ENCODE peak calls at places on chromosomes 11 and 22, in six cellular contexts. K is neural crest cell, N is GM12878, S is PC-3, P is cardiac muscle cell, G is kidney. B is an unnamed sample.

GRCh38 chr11:113871331-113871730 is 4.0 kb downstream of the USP28 start:
- DNase-seq in G (no peak), S (no peak), K (no peak), N (no peak), P (peak; percentile 66), B (no peak)

GRCh38 chr11:113163291-113164030 is 150.9 kb upstream of the TTC12 start:
- DNase-seq in P (peak; percentile 67), N (no peak), G (peak; percentile 80), S (no peak), K (no peak), B (no peak)

GRCh38 chr22:39296535-39296934 is 22.9 kb downstream of the RPL3 start:
- DNase-seq in P (no peak), S (no peak), N (no peak), K (no peak), G (no peak), B (no peak)

GRCh38 chr11:134414772-134415765 is 3.0 kb upstream of the B3GAT1 start:
- DNase-seq in P (no peak), G (no peak), S (no peak), K (no peak), N (no peak), B (no peak)

GRCh38 chr11:2166091-2166851 is 5.3 kb upstream of the INS start:
- DNase-seq in S (peak; percentile 52), K (peak; percentile 67), N (no peak), P (peak; percentile 21), G (no peak), B (peak; percentile 81)

GRCh38 chr22:36419177-36419911 is 31.6 kb upstream of the MYH9 start:
- DNase-seq in G (peak; percentile 85), P (peak; percentile 88), N (no peak), K (no peak), S (no peak), B (no peak)

GRCh38 chr11:114960117-114960516 is 281.8 kb downstream of the NXPE2 start:
- DNase-seq in N (no peak), S (no peak), P (no peak), K (no peak), G (no peak), B (no peak)

GRCh38 chr11:105489431-105489830 is 120.4 kb upstream of the GRIA4 start:
- DNase-seq in G (no peak), N (no peak), K (peak; percentile 6), S (no peak), P (peak; percentile 43), B (peak; percentile 59)

GRCh38 chr11:85718991-85719807 is 33.2 kb upstream of the CCDC89 start:
- DNase-seq in K (peak; percentile 30), N (no peak), P (peak; percentile 92), G (peak; percentile 82), S (peak; percentile 99), B (peak; percentile 24)

GRCh38 chr11:33801821-33802413 is 27.6 kb upstream of the FBXO3 start:
- DNase-seq in G (no peak), S (peak; percentile 16), P (no peak), K (no peak), N (peak; percentile 5), B (peak; percentile 28)

GRCh38 chr11:96338910-96339703 is 3.9 kb downstream of the MAML2 start:
- DNase-seq in N (peak; percentile 87), G (no peak), K (no peak), S (peak; percentile 60), P (peak; percentile 80), B (no peak)

GRCh38 chr22:35900483-35901168 is 128.0 kb downstream of the RBFOX2 start:
- DNase-seq in P (peak; percentile 27), K (no peak), S (peak; percentile 43), N (no peak), G (no peak), B (no peak)

GRCh38 chr11:22337571-22338464 is at the start of gene SLC17A6:
- DNase-seq in P (peak; percentile 58), N (no peak), G (no peak), S (peak; percentile 57), K (peak; percentile 59), B (peak; percentile 27)

GRCh38 chr22:48302657-48303359 is 1524.9 kb downstream of the BRD1 start:
- DNase-seq in P (no peak), S (no peak), N (no peak), G (no peak), K (no peak), B (no peak)

GRCh38 chr11:76323804-76324203 is 57.1 kb downstream of the THAP12 start:
- DNase-seq in P (no peak), N (no peak), G (peak; percentile 49), K (no peak), S (no peak), B (no peak)

GRCh38 chr11:31233425-31233824 is 136.1 kb downstream of the DCDC1 start:
- DNase-seq in K (no peak), N (no peak), P (peak; percentile 3), S (peak; percentile 17), G (no peak), B (no peak)
- TF ChIP-seq CTCF in K (peak; percentile 58), N (no peak), P (peak; percentile 14), S (peak; percentile 62), G (no peak), B (peak; percentile 52)

DNA sequence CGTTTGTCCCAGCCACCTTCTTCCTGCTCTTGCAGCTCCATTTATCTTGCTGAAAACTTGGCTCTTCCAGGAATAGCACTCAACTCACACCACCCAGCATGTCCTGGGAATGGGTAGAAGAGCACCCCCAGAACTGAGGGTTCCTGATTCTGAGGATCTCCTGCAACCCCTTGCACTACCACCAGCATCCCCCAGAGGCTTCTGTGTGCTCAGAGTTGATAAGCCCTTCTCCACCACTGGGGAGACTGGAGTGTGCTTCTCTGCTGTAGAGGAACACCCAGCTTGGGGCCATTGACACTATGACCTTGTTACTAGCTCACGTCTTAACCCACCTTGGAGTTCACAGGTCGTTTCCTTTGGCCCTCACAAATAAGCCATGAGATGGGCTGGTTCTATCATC is 121.0 kb downstream of the GRIK4 start:
- DNase-seq in S (no peak), N (no peak), P (no peak), K (no peak), G (no peak), B (no peak)
- TF ChIP-seq CTCF in S (peak; percentile 41), N (peak; percentile 16), P (peak; percentile 3), K (no peak), G (no peak), B (no peak)

DNA sequence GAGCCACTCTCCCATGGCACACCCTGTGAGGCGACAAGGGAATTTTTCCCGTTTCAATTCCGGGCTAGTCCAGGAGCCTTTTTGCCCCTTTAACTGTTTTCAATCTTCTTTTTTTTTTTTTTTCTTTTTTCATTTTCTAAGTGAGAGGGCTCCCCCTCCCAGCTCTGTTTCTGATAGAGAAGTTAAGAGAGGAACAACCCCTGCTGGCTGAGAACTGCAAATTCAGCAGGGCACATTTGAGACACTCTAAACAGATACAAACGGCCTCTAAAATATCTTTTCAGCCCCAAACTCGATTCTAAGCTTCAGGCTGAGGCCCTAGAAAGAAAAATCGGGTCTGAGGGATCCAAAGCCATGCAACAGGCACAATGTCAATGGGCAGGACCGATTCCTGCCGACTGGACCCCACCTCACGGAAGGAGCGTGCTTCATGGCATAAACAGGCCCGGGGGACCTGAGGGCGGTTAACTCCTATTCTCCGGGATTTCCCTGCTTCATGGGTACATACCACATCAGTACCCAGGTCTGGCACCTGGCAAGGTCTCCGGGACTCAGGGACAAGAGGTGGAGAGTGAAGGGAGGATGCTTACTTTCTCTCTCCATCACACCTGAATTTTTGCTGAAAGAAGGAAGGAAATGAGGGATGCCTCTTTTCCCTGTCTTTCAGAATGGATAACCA is 627.5 kb downstream of the BUD13 start:
- DNase-seq in P (no peak), G (no peak), S (no peak), K (no peak), N (no peak), B (no peak)
- TF ChIP-seq CTCF in P (no peak), G (no peak), S (no peak), K (peak; percentile 36), N (peak; percentile 13), B (peak; percentile 52)

DNA sequence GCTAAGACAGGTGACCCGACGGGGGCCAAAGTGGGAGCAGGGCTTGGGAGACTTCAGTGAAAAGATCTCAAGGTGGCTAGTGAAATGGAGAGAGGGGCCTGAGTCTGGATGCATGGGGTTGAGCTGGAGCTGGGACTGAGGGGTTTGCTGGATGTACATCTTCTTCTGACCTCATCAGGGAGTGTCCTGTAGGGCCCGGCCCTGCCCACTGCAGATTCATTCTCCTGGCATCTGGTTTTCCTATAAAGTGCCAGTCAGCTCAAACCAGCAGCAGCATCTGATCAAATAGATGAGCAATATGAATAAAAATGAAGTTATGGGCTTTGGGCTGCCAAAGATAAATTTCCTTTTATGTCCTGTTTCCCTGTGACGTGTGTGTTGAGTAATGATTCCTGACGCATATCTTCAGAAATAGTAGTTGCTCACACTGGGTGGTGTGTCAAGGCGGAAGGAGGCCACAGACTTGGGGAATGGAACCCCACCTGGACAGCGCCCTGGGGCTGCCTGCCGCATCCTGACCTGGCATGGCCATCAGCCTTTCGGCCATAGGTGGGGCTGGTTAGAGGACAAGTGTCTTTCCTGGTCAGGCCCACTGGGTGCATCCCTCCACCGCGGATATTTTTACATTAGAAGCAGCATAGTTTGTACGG is 135.4 kb downstream of the OSBP2 start:
- DNase-seq in S (peak; percentile 97), K (no peak), P (peak; percentile 83), G (no peak), N (no peak), B (no peak)
- TF ChIP-seq CTCF in S (no peak), K (no peak), P (no peak), G (no peak), N (no peak), B (no peak)

GRCh38 chr22:32997295-32997694 is 60.9 kb downstream of the SYN3 start:
- DNase-seq in P (no peak), K (no peak), G (no peak), N (no peak), S (no peak), B (no peak)

GRCh38 chr22:32998373-32998772 is 59.8 kb downstream of the SYN3 start:
- DNase-seq in N (no peak), P (no peak), G (no peak), S (no peak), K (no peak), B (no peak)

GRCh38 chr22:32995335-32995734 is 62.8 kb downstream of the SYN3 start:
- DNase-seq in P (no peak), K (no peak), G (no peak), N (no peak), S (no peak), B (no peak)

GRCh38 chr22:32996276-32996675 is 61.9 kb downstream of the SYN3 start:
- DNase-seq in K (no peak), P (no peak), S (no peak), G (no peak), N (no peak), B (no peak)

DNA sequence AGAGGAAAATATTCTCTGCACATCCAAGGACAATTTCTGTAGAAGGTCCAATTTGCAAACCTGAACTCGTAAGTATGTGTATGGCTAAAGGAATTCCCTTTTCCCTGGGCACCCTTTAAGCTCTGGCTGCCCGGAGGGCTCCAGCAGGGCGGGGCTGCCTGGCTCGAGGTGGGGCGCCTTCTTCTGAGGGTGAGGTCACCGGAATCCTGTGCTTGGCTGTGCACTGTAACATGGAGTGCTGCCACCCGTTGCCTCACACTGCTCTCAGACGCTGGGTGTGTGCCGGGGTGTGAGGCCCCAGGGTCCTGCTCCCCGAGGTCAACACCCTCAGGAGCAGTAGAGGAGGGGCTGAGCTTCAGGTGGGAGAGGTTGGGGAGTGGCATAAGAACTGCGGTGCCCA is 61.5 kb downstream of the SYN3 start:
- DNase-seq in S (no peak), K (no peak), N (no peak), G (peak; percentile 83), P (no peak), B (no peak)
- TF ChIP-seq CTCF in S (no peak), K (no peak), N (no peak), G (no peak), P (no peak), B (no peak)

B was measured in glutamatergic neuron.